ENCODE peak calls at places on chromosomes 2 and 18, in eight cellular contexts. V, O, S, K, R, I, B and D are unnamed samples.

GRCh38 chr2:127560201-127560928 is 24.9 kb downstream of the MYO7B start:
- DNase-seq in O (no peak), I (no peak), B (no peak), S (peak; percentile 14), K (no peak), V (peak; percentile 90), R (no peak), D (no peak)

GRCh38 chr2:1081411-1082225 is 131.0 kb downstream of the SNTG2 start:
- DNase-seq in O (peak; percentile 23), B (peak; percentile 10), K (peak; percentile 14), V (peak; percentile 59), S (no peak), R (no peak), I (peak; percentile 43), D (peak; percentile 37)

GRCh38 chr2:133574186-133574585 is 5.9 kb upstream of the NCKAP5 start:
- DNase-seq in R (no peak), K (no peak), O (no peak), I (no peak), V (no peak), B (no peak), S (no peak), D (no peak)

GRCh38 chr2:120958623-120959366 is 223.1 kb downstream of the GLI2 start:
- DNase-seq in V (peak; percentile 39), B (no peak), R (no peak), S (no peak), I (no peak), O (no peak), K (no peak), D (peak; percentile 27)

GRCh38 chr18:3679254-3679653 is 229.3 kb downstream of the TGIF1 start:
- DNase-seq in B (no peak), R (no peak), K (no peak), O (no peak), I (no peak), V (no peak), S (peak; percentile 93), D (no peak)

GRCh38 chr2:236872015-236872414 is 213.7 kb upstream of the COPS8 start:
- DNase-seq in S (no peak), V (peak; percentile 4), R (no peak), K (peak; percentile 6), O (peak; percentile 9), I (no peak), B (no peak), D (peak; percentile 14)

GRCh38 chr2:197926673-197927072 is 122.3 kb downstream of the PLCL1 start:
- DNase-seq in I (no peak), K (peak; percentile 16), O (no peak), S (no peak), R (no peak), B (no peak), V (no peak), D (no peak)

GRCh38 chr2:110741491-110741980 is 9.2 kb downstream of the ACOXL start:
- DNase-seq in S (peak; percentile 88), R (peak; percentile 20), I (no peak), O (no peak), B (no peak), K (no peak), V (no peak), D (no peak)

GRCh38 chr2:166376873-166377272 is 1.1 kb upstream of the SCN9A start:
- DNase-seq in O (no peak), B (no peak), R (no peak), S (no peak), V (no peak), K (no peak), I (no peak), D (no peak)

GRCh38 chr2:112118148-112118547 is 20.0 kb upstream of the FBLN7 start:
- DNase-seq in R (no peak), B (no peak), I (no peak), K (no peak), O (no peak), V (peak; percentile 15), S (no peak), D (no peak)

GRCh38 chr2:202780514-202781021 is 91.0 kb downstream of the ICA1L start:
- DNase-seq in I (no peak), O (no peak), K (peak; percentile 69), B (peak; percentile 25), V (peak; percentile 81), S (peak; percentile 96), R (peak; percentile 14), D (no peak)

GRCh38 chr2:138423745-138424144 is 77.8 kb upstream of the SPOPL start:
- DNase-seq in K (no peak), B (no peak), I (no peak), V (no peak), S (no peak), O (no peak), R (no peak), D (no peak)

GRCh38 chr18:62070306-62070705 is 116.5 kb downstream of the PIGN start:
- DNase-seq in O (no peak), R (no peak), K (no peak), B (no peak), S (no peak), V (no peak), I (no peak), D (no peak)

GRCh38 chr2:53452957-53453748 is 314.5 kb upstream of the CHAC2 start:
- DNase-seq in I (no peak), O (no peak), S (no peak), R (no peak), V (no peak), B (no peak), K (no peak), D (no peak)

GRCh38 chr2:29747786-29748470 is 173.5 kb downstream of the ALK start:
- DNase-seq in S (peak; percentile 100), K (peak; percentile 96), V (peak; percentile 98), R (peak; percentile 56), B (peak; percentile 96), O (no peak), I (no peak), D (no peak)

GRCh38 chr2:234427081-234428058 is 69.5 kb downstream of the ARL4C start:
- DNase-seq in I (no peak), R (peak; percentile 79), V (peak; percentile 37), O (no peak), K (peak; percentile 92), S (no peak), B (no peak), D (no peak)